ENCODE peak calls at places on chromosomes 2 and 18, in six cellular contexts. L is IMR-90, N is mesenchymal stem cell, O is neuronal stem cell, T is H1, K is H9. I is an unnamed sample.

GRCh38 chr2:44918095-44918775 is 23.3 kb upstream of the SIX3 start:
- DNase-seq in L (no peak), N (no peak), O (no peak), T (no peak), K (no peak), I (no peak)

GRCh38 chr2:241009601-241010530 is 11.4 kb downstream of the SNED1 start:
- DNase-seq in L (peak; percentile 50), N (peak; percentile 53), O (no peak), T (no peak), K (peak; percentile 76), I (peak; percentile 92)

GRCh38 chr2:39059366-39059952 is 61.4 kb downstream of the SOS1 start:
- DNase-seq in L (peak; percentile 69), N (peak; percentile 61), O (peak; percentile 24), T (no peak), K (no peak), I (peak; percentile 47)

GRCh38 chr18:66013976-66014375 is 263.2 kb downstream of the CDH7 start:
- DNase-seq in L (no peak), N (no peak), O (no peak), T (no peak), K (no peak), I (no peak)

GRCh38 chr2:143300531-143300930 is 171.3 kb downstream of the ARHGAP15 start:
- DNase-seq in L (peak; percentile 70), N (peak; percentile 81), O (no peak), T (no peak), K (no peak), I (no peak)

GRCh38 chr18:670456-670996 is 13.1 kb downstream of the TYMS start:
- DNase-seq in L (no peak), N (no peak), O (no peak), T (no peak), K (no peak), I (no peak)

GRCh38 chr2:43305006-43305405 is 78.6 kb upstream of the ZFP36L2 start:
- DNase-seq in L (peak; percentile 37), N (peak; percentile 94), O (no peak), T (no peak), K (no peak), I (peak; percentile 18)

GRCh38 chr18:8948471-8949149 is 153.9 kb upstream of the NDUFV2 start:
- DNase-seq in L (peak; percentile 93), N (peak; percentile 91), O (no peak), T (no peak), K (no peak), I (peak; percentile 86)

GRCh38 chr18:74896390-74896991 is 298.8 kb downstream of the ZNF407 start:
- DNase-seq in L (peak; percentile 12), N (no peak), O (no peak), T (no peak), K (peak; percentile 68), I (peak; percentile 75)

GRCh38 chr2:46967990-46968647 is 52.5 kb upstream of the MCFD2 start:
- DNase-seq in L (peak; percentile 85), N (peak; percentile 83), O (no peak), T (no peak), K (no peak), I (peak; percentile 48)

GRCh38 chr2:8453904-8454302 is 228.0 kb upstream of the ID2 start:
- DNase-seq in L (peak; percentile 8), N (no peak), O (no peak), T (no peak), K (no peak), I (peak; percentile 20)

GRCh38 chr2:9473308-9473984 is 905 bp upstream of the IAH1 start:
- DNase-seq in L (no peak), N (no peak), O (no peak), T (peak; percentile 36), K (peak; percentile 87), I (peak; percentile 63)

GRCh38 chr2:142020368-142020767 is 110.4 kb downstream of the LRP1B start:
- DNase-seq in L (no peak), N (peak; percentile 17), O (no peak), T (no peak), K (no peak), I (no peak)

GRCh38 chr2:222306393-222307137 is 7.8 kb upstream of the PAX3 start:
- DNase-seq in L (no peak), N (no peak), O (no peak), T (no peak), K (peak; percentile 39), I (no peak)

GRCh38 chr2:43026451-43027102 is 199.8 kb downstream of the ZFP36L2 start:
- DNase-seq in L (no peak), N (no peak), O (no peak), T (no peak), K (no peak), I (no peak)

GRCh38 chr2:241584446-241584845 is 25.9 kb downstream of the BOK start:
- DNase-seq in L (peak; percentile 42), N (no peak), O (no peak), T (no peak), K (no peak), I (peak; percentile 91)

GRCh38 chr2:164831180-164831579 is 10.4 kb downstream of the COBLL1 start:
- DNase-seq in L (no peak), N (no peak), O (no peak), T (no peak), K (no peak), I (no peak)

GRCh38 chr2:207529330-207530159 is at the start of gene CREB1:
- DNase-seq in L (peak; percentile 98), N (peak; percentile 99), O (peak; percentile 99), T (peak; percentile 91), K (peak; percentile 96), I (peak; percentile 98)

GRCh38 chr2:207531024-207531411 is 1.3 kb downstream of the CREB1 start:
- DNase-seq in L (no peak), N (no peak), O (no peak), T (no peak), K (no peak), I (no peak)

GRCh38 chr2:207528980-207529329 is 807 bp upstream of the CREB1 start:
- DNase-seq in L (no peak), N (peak; percentile 65), O (no peak), T (no peak), K (peak; percentile 56), I (peak; percentile 51)

GRCh38 chr2:207532676-207533075 is 2.9 kb downstream of the CREB1 start:
- DNase-seq in L (no peak), N (no peak), O (no peak), T (no peak), K (no peak), I (no peak)

DNA sequence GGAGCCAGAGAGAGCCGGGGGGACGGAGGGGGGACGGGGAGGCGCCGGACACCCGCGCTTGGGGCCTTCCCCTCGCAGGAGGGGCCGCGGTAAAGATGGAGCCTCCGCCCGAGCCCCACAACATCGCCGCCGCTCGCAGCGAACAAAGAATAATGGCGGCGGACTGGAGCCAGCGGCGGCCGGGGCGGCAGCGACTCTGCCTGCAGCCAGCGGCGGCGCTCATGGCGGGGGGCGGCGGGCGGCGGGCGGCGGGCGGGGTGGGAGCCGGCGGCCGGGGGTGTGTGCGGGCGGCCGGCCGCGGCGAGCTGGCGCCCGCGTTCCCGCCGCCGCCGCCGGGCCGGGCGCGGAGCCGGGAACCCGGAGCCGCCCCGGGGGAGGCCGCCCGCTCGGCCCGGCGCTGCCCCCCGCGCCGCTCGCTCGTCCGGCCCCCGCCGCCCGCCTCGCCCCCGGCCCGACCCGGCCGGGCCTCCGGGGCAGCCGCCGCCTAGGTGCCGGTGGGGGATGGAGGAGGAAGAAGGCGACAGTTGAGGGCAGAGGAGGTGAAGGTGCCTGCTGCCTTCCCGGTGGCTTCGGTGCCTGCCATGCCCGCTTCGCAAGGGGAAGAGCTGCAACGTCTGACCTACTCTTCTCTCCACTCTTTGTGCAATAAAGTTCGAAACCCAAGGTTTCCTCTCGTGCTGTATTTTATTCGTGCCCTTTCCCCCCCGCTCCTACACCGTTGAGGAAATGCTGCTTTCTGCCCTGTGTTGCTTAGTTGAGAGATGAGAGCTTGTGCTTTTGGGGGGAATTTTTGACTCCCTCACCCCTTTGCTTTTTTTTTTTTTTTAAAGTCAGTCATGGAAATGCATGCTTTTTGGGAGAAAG is 630 bp downstream of the CREB1 start:
- DNase-seq in L (no peak), N (peak; percentile 69), O (no peak), T (no peak), K (no peak), I (peak; percentile 51)
- H2BK120ac ChIP-seq in L (peak overlapping the region; percentile 62), N (peak overlapping the region; percentile 90), O (no peak overlapping the region), T (no peak overlapping the region), K (peak overlapping the region; percentile 96), I (no peak overlapping the region)

DNA sequence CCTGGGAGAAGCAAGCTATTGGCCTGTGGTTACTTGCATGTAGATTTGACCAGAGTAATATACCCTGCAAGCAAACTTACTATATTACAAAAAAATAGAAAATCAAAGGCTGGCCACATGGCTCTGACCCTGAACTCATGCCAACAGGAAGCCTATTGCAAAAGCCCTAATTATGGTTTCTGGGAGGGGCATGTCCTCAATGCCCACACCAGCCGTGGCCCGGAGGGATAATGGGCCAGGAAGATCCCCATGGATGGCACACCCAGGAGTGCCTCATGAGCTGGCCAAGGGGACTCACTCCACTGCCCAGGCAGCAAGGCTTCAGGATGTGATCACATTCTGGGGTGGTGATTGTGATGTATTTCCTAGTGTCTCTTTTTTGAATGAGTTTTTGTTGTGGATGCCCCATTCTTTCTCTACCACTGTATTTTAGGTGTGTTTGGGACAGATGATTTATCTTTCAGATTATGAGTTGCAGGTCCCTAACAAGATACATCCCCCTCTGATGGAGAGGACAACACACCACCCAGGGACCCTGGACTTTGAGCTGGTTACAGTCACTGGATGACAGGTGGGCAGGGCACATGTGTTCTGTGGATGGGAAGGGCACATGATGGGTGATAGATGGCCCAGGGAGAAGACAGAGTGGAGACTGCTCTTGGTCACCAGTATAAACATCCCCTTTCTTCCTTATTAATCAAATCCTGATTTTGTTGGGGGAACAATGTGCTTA is 18.7 kb upstream of the TFCP2L1 start:
- DNase-seq in L (no peak), N (no peak), O (no peak), T (no peak), K (no peak), I (no peak)
- H2BK120ac ChIP-seq in L (no peak overlapping the region), N (no peak overlapping the region), O (no peak overlapping the region), T (no peak overlapping the region), K (no peak overlapping the region), I (no peak overlapping the region)

GRCh38 chr2:99821572-99822369 is 320.6 kb downstream of the AFF3 start:
- DNase-seq in L (peak; percentile 90), N (peak; percentile 82), O (no peak), T (no peak), K (no peak), I (peak; percentile 65)
- H2BK120ac ChIP-seq in L (peak overlapping the region; percentile 97), N (no peak overlapping the region), O (no peak overlapping the region), T (no peak overlapping the region), K (no peak overlapping the region), I (no peak overlapping the region)

GRCh38 chr2:128197059-128197458 is 106.1 kb downstream of the UGGT1 start:
- DNase-seq in L (no peak), N (no peak), O (no peak), T (no peak), K (no peak), I (no peak)

GRCh38 chr2:128195435-128195984 is 104.5 kb downstream of the UGGT1 start:
- DNase-seq in L (no peak), N (no peak), O (no peak), T (no peak), K (no peak), I (no peak)

GRCh38 chr2:128196026-128196822 is 105.2 kb downstream of the UGGT1 start:
- DNase-seq in L (peak; percentile 81), N (peak; percentile 71), O (no peak), T (peak; percentile 9), K (peak; percentile 40), I (peak; percentile 93)

GRCh38 chr2:128198666-128199065 is 107.7 kb downstream of the UGGT1 start:
- DNase-seq in L (no peak), N (no peak), O (no peak), T (no peak), K (no peak), I (no peak)

DNA sequence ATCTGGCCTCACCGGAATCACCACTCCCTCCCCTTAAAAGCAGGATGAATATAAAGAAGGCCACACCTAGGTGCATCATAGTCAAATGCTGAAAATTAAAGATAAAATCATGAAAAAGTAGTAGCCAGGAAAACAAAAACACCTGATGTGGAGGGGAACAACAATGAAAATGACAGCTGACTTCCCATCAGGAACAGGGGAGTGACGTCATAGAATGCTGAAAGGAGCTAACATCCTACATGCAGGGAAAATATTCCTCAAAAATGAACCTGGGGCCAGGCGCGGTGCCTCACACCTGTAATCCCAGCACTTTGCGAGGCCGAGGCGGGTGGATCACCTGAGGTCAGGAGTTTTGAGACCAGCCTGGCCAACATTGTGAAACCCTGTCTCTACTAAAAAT is 108.1 kb downstream of the UGGT1 start:
- DNase-seq in L (no peak), N (no peak), O (no peak), T (no peak), K (no peak), I (no peak)
- H2BK120ac ChIP-seq in L (no peak overlapping the region), N (no peak overlapping the region), O (no peak overlapping the region), T (no peak overlapping the region), K (no peak overlapping the region), I (no peak overlapping the region)